ENCODE peak calls at places on chromosomes 3 and 15, in four cellular contexts. One of them, this sample, is unnamed.

GRCh38 chr15:78177447-78177873 is 28.3 kb downstream of the IDH3A start:
- DNase-seq in fibroblast of pulmonary artery: peak; percentile 25
- DNase-seq in WTC11: peak; percentile 87
- DNase-seq in astrocyte of the spinal cord: peak; percentile 12
- DNase-seq in this sample: no peak

GRCh38 chr3:85652322-85652721 is 693.5 kb downstream of the CADM2 start:
- DNase-seq in fibroblast of pulmonary artery: no peak
- DNase-seq in astrocyte of the spinal cord: no peak
- DNase-seq in WTC11: no peak
- DNase-seq in this sample: no peak

GRCh38 chr3:100047455-100048141 is 66.7 kb downstream of the FILIP1L start:
- DNase-seq in WTC11: no peak
- DNase-seq in fibroblast of pulmonary artery: peak; percentile 64
- DNase-seq in astrocyte of the spinal cord: peak; percentile 92
- DNase-seq in this sample: peak; percentile 85

GRCh38 chr3:15645740-15646490 is 44.4 kb downstream of the BTD start:
- DNase-seq in fibroblast of pulmonary artery: peak; percentile 94
- DNase-seq in astrocyte of the spinal cord: peak; percentile 92
- DNase-seq in WTC11: no peak
- DNase-seq in this sample: peak; percentile 95

GRCh38 chr15:59751552-59752413 is 62.7 kb upstream of the BNIP2 start:
- DNase-seq in astrocyte of the spinal cord: no peak
- DNase-seq in WTC11: no peak
- DNase-seq in fibroblast of pulmonary artery: peak; percentile 9
- DNase-seq in this sample: peak; percentile 2

GRCh38 chr3:45786801-45787495 is 9.4 kb downstream of the SLC6A20 start:
- DNase-seq in fibroblast of pulmonary artery: no peak
- DNase-seq in WTC11: no peak
- DNase-seq in astrocyte of the spinal cord: no peak
- DNase-seq in this sample: no peak

GRCh38 chr3:138049157-138049919 is 39.4 kb downstream of the CLDN18 start:
- DNase-seq in astrocyte of the spinal cord: peak; percentile 62
- DNase-seq in fibroblast of pulmonary artery: peak; percentile 66
- DNase-seq in WTC11: peak; percentile 33
- DNase-seq in this sample: peak; percentile 79

GRCh38 chr3:56624725-56625124 is 58.3 kb downstream of the TASOR start:
- DNase-seq in fibroblast of pulmonary artery: peak; percentile 41
- DNase-seq in WTC11: no peak
- DNase-seq in astrocyte of the spinal cord: peak; percentile 15
- DNase-seq in this sample: peak; percentile 65

GRCh38 chr3:142888484-142889262 is at the start of gene PCOLCE2:
- DNase-seq in WTC11: peak; percentile 69
- DNase-seq in fibroblast of pulmonary artery: no peak
- DNase-seq in astrocyte of the spinal cord: peak; percentile 25
- DNase-seq in this sample: peak; percentile 15

GRCh38 chr15:64699767-64700388 is 75.5 kb downstream of the RBPMS2 start:
- DNase-seq in fibroblast of pulmonary artery: peak; percentile 63
- DNase-seq in WTC11: peak; percentile 78
- DNase-seq in astrocyte of the spinal cord: peak; percentile 21
- DNase-seq in this sample: peak; percentile 39

GRCh38 chr3:9022305-9022985 is 59.2 kb upstream of the RAD18 start:
- DNase-seq in fibroblast of pulmonary artery: no peak
- DNase-seq in WTC11: no peak
- DNase-seq in astrocyte of the spinal cord: no peak
- DNase-seq in this sample: no peak

GRCh38 chr3:146161725-146162047 is 702 bp upstream of the PLOD2 start:
- DNase-seq in fibroblast of pulmonary artery: peak; percentile 68
- DNase-seq in WTC11: no peak
- DNase-seq in astrocyte of the spinal cord: peak; percentile 77
- DNase-seq in this sample: peak; percentile 71

GRCh38 chr3:136931587-136931986 is 26.2 kb upstream of the IL20RB start:
- DNase-seq in astrocyte of the spinal cord: no peak
- DNase-seq in WTC11: no peak
- DNase-seq in fibroblast of pulmonary artery: no peak
- DNase-seq in this sample: no peak

GRCh38 chr15:60993948-60994347 is 235.2 kb downstream of the RORA start:
- DNase-seq in fibroblast of pulmonary artery: no peak
- DNase-seq in WTC11: no peak
- DNase-seq in astrocyte of the spinal cord: no peak
- DNase-seq in this sample: no peak
- TF ChIP-seq CTCF in fibroblast of pulmonary artery: no peak
- TF ChIP-seq CTCF in WTC11: no peak
- TF ChIP-seq CTCF in astrocyte of the spinal cord: no peak
- TF ChIP-seq CTCF in this sample: no peak

GRCh38 chr3:123161167-123161566 is 40.6 kb upstream of the SEC22A start:
- DNase-seq in WTC11: peak; percentile 64
- DNase-seq in astrocyte of the spinal cord: no peak
- DNase-seq in fibroblast of pulmonary artery: no peak
- DNase-seq in this sample: no peak
- TF ChIP-seq CTCF in WTC11: no peak
- TF ChIP-seq CTCF in astrocyte of the spinal cord: no peak
- TF ChIP-seq CTCF in fibroblast of pulmonary artery: no peak
- TF ChIP-seq CTCF in this sample: no peak

GRCh38 chr3:115913069-115913686 is 289.9 kb downstream of the GAP43 start:
- DNase-seq in astrocyte of the spinal cord: peak; percentile 9
- DNase-seq in fibroblast of pulmonary artery: no peak
- DNase-seq in WTC11: no peak
- DNase-seq in this sample: no peak
- TF ChIP-seq CTCF in astrocyte of the spinal cord: peak; percentile 37
- TF ChIP-seq CTCF in fibroblast of pulmonary artery: peak; percentile 19
- TF ChIP-seq CTCF in WTC11: peak; percentile 17
- TF ChIP-seq CTCF in this sample: peak; percentile 53

GRCh38 chr3:70090322-70090913 is 90.9 kb downstream of the SAMMSON start:
- DNase-seq in WTC11: no peak
- DNase-seq in fibroblast of pulmonary artery: peak; percentile 40
- DNase-seq in astrocyte of the spinal cord: peak; percentile 40
- DNase-seq in this sample: peak; percentile 14
- TF ChIP-seq CTCF in WTC11: peak; percentile 56
- TF ChIP-seq CTCF in fibroblast of pulmonary artery: peak; percentile 66
- TF ChIP-seq CTCF in astrocyte of the spinal cord: peak; percentile 72
- TF ChIP-seq CTCF in this sample: peak; percentile 66

GRCh38 chr3:31448882-31449243 is 83.9 kb upstream of the STT3B start:
- DNase-seq in WTC11: no peak
- DNase-seq in fibroblast of pulmonary artery: no peak
- DNase-seq in astrocyte of the spinal cord: no peak
- DNase-seq in this sample: no peak

GRCh38 chr3:31450345-31450744 is 82.4 kb upstream of the STT3B start:
- DNase-seq in WTC11: no peak
- DNase-seq in astrocyte of the spinal cord: no peak
- DNase-seq in fibroblast of pulmonary artery: no peak
- DNase-seq in this sample: no peak

GRCh38 chr3:31449318-31449717 is 83.4 kb upstream of the STT3B start:
- DNase-seq in astrocyte of the spinal cord: no peak
- DNase-seq in fibroblast of pulmonary artery: no peak
- DNase-seq in WTC11: no peak
- DNase-seq in this sample: no peak

GRCh38 chr3:31446411-31446810 is 86.3 kb upstream of the STT3B start:
- DNase-seq in fibroblast of pulmonary artery: no peak
- DNase-seq in WTC11: no peak
- DNase-seq in astrocyte of the spinal cord: no peak
- DNase-seq in this sample: no peak

DNA sequence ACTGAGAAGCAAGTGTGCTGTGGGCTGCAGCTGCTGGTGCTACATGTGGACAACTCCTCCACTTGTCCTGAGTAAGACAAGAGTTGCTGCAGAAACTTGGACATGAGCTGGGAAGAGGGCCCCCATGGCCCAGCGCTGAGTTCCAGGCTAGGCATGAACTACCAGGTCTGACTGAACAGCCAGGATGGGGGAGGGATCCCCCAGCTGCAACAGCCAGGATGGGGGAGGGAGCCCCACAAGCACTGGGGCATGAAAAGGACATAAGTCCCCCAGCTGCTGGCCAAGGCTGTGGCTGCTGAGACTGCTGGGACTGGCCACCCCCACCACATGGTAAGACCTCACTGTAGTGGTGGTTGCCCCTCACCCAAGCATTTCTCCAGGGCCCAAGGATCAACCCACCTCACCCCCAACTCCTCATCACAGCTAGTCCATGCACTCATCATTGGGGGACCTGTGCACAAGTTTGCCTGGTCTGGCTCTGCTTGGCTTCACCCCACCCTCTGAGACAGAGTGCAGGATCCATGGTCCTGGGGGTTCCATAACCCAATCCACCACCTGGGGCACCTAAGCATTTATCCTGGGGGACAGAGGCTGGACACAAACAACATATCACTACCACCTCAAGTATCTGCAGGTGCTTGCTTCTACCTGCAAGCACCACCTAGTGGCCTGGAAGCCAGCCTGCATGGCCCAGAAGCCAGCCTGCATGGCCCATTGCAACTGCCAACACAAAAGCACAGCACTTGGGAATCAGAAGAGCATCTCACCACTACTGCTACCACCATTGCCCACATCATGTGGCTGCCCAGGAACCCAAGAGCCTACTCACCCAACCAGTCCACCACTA is 84.5 kb upstream of the STT3B start:
- DNase-seq in astrocyte of the spinal cord: peak; percentile 14
- DNase-seq in WTC11: peak; percentile 63
- DNase-seq in fibroblast of pulmonary artery: peak; percentile 38
- DNase-seq in this sample: no peak
- TF ChIP-seq CTCF in astrocyte of the spinal cord: peak; percentile 63
- TF ChIP-seq CTCF in WTC11: peak; percentile 45
- TF ChIP-seq CTCF in fibroblast of pulmonary artery: peak; percentile 66
- TF ChIP-seq CTCF in this sample: peak; percentile 33

GRCh38 chr3:104939196-104939595 is 427.5 kb upstream of the ALCAM start:
- DNase-seq in WTC11: no peak
- DNase-seq in astrocyte of the spinal cord: no peak
- DNase-seq in fibroblast of pulmonary artery: peak; percentile 33
- DNase-seq in this sample: no peak
- TF ChIP-seq CTCF in WTC11: no peak
- TF ChIP-seq CTCF in astrocyte of the spinal cord: no peak
- TF ChIP-seq CTCF in fibroblast of pulmonary artery: no peak
- TF ChIP-seq CTCF in this sample: no peak

GRCh38 chr3:167346171-167346570 is 33.9 kb downstream of the ZBBX start:
- DNase-seq in fibroblast of pulmonary artery: no peak
- DNase-seq in WTC11: no peak
- DNase-seq in astrocyte of the spinal cord: no peak
- DNase-seq in this sample: no peak

DNA sequence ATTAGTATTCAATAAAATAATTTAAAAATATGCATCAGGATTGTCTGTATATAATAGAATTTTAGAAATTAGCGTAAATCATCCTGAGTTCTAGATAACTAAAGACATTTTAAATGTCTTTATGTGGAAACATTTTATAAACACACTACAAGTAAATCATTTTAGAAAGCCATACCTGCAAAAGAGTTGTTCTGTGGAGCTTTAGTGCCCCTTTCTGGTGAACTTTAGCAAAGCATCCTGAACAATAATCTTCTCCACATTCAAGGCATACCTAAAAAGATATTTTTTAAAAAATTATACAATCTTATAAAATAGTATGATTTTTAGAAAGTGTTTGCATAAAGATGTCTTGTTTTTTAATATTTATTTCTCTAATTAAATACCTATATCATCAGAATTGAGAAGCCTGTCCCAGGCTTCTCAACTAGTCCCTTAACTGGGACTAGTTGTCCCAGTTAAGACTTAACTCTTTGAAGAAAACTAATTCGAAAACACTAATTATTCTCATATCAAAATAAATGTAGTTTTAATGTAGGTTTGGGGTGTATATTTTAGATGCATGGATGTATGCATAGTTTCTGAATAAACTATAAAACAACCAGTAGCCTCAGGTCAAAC is 29.7 kb downstream of the ZBBX start:
- DNase-seq in astrocyte of the spinal cord: peak; percentile 43
- DNase-seq in WTC11: no peak
- DNase-seq in fibroblast of pulmonary artery: peak; percentile 32
- DNase-seq in this sample: peak; percentile 1
- TF ChIP-seq CTCF in astrocyte of the spinal cord: peak; percentile 54
- TF ChIP-seq CTCF in WTC11: peak; percentile 47
- TF ChIP-seq CTCF in fibroblast of pulmonary artery: peak; percentile 40
- TF ChIP-seq CTCF in this sample: peak; percentile 55

This sample was measured in AG10803.